ENCODE peak calls at places on chromosomes 2 and 18, in four cellular contexts. One of them, this sample, is unnamed.

GRCh38 chr2:160561551-160562280 is 68.1 kb upstream of the RBMS1 start:
- DNase-seq in A549: peak; percentile 86
- DNase-seq in HepG2: no peak
- DNase-seq in GM12878: no peak
- DNase-seq in this sample: no peak

GRCh38 chr2:205763708-205764501 is 81.6 kb downstream of the NRP2 start:
- DNase-seq in A549: peak; percentile 67
- DNase-seq in HepG2: no peak
- DNase-seq in GM12878: no peak
- DNase-seq in this sample: peak; percentile 69

GRCh38 chr2:37301408-37301807 is 23.2 kb downstream of the PRKD3 start:
- DNase-seq in A549: no peak
- DNase-seq in HepG2: no peak
- DNase-seq in GM12878: no peak
- DNase-seq in this sample: no peak

GRCh38 chr2:222912117-222912516 is 51.3 kb downstream of the ACSL3 start:
- DNase-seq in A549: no peak
- DNase-seq in HepG2: no peak
- DNase-seq in GM12878: peak; percentile 92
- DNase-seq in this sample: no peak

GRCh38 chr2:112494839-112495238 is 12.9 kb downstream of the TTL start:
- DNase-seq in A549: no peak
- DNase-seq in HepG2: no peak
- DNase-seq in GM12878: no peak
- DNase-seq in this sample: no peak

GRCh38 chr2:188326669-188327301 is 35.1 kb downstream of the GULP1 start:
- DNase-seq in A549: peak; percentile 22
- DNase-seq in HepG2: no peak
- DNase-seq in GM12878: no peak
- DNase-seq in this sample: peak; percentile 8

GRCh38 chr2:204860249-204860648 is 315.0 kb downstream of the PARD3B start:
- DNase-seq in A549: no peak
- DNase-seq in HepG2: no peak
- DNase-seq in GM12878: no peak
- DNase-seq in this sample: no peak

GRCh38 chr2:175003875-175004729 is 1.1 kb downstream of the CHN1 start:
- DNase-seq in A549: peak; percentile 47
- DNase-seq in HepG2: no peak
- DNase-seq in GM12878: no peak
- DNase-seq in this sample: no peak

GRCh38 chr2:134120160-134120717 is 133.6 kb upstream of the MGAT5 start:
- DNase-seq in A549: no peak
- DNase-seq in HepG2: no peak
- DNase-seq in GM12878: no peak
- DNase-seq in this sample: peak; percentile 23

GRCh38 chr18:48036641-48037421 is 106.4 kb upstream of the SMAD2 start:
- DNase-seq in A549: no peak
- DNase-seq in HepG2: no peak
- DNase-seq in GM12878: no peak
- DNase-seq in this sample: no peak

GRCh38 chr2:231360401-231360800 is 35.1 kb upstream of the B3GNT7 start:
- DNase-seq in A549: no peak
- DNase-seq in HepG2: no peak
- DNase-seq in GM12878: no peak
- DNase-seq in this sample: no peak

GRCh38 chr18:48820483-48821250 is 130.1 kb downstream of the SMAD7 start:
- DNase-seq in A549: no peak
- DNase-seq in HepG2: no peak
- DNase-seq in GM12878: peak; percentile 93
- DNase-seq in this sample: no peak

GRCh38 chr2:113877651-113878594 is 12.0 kb upstream of the ACTR3 start:
- DNase-seq in A549: peak; percentile 40
- DNase-seq in HepG2: peak; percentile 76
- DNase-seq in GM12878: no peak
- DNase-seq in this sample: no peak

GRCh38 chr18:73245345-73245744 is 377.6 kb upstream of the NETO1 start:
- DNase-seq in A549: no peak
- DNase-seq in HepG2: no peak
- DNase-seq in GM12878: no peak
- DNase-seq in this sample: no peak

GRCh38 chr18:48979944-48980890 is 29.5 kb upstream of the SMAD7 start:
- DNase-seq in A549: no peak
- DNase-seq in HepG2: peak; percentile 78
- DNase-seq in GM12878: no peak
- DNase-seq in this sample: peak; percentile 27

GRCh38 chr2:196453613-196454047 is 185.9 kb upstream of the CCDC150 start:
- DNase-seq in A549: peak; percentile 59
- DNase-seq in HepG2: peak; percentile 52
- DNase-seq in GM12878: peak; percentile 72
- DNase-seq in this sample: peak; percentile 67

GRCh38 chr2:134401081-134401497 is 147.2 kb downstream of the MGAT5 start:
- DNase-seq in A549: no peak
- DNase-seq in HepG2: no peak
- DNase-seq in GM12878: no peak
- DNase-seq in this sample: no peak

GRCh38 chr2:62217980-62218379 is 22.1 kb downstream of the B3GNT2 start:
- DNase-seq in A549: no peak
- DNase-seq in HepG2: no peak
- DNase-seq in GM12878: no peak
- DNase-seq in this sample: no peak

GRCh38 chr2:111626037-111626861 is 257.7 kb downstream of the ANAPC1 start:
- DNase-seq in A549: no peak
- DNase-seq in HepG2: no peak
- DNase-seq in GM12878: no peak
- DNase-seq in this sample: peak; percentile 79

GRCh38 chr2:223526106-223526505 is 76.1 kb downstream of the SCG2 start:
- DNase-seq in A549: peak; percentile 14
- DNase-seq in HepG2: no peak
- DNase-seq in GM12878: no peak
- DNase-seq in this sample: no peak

GRCh38 chr2:24642351-24642750 is 150.8 kb downstream of the PTRHD1 start:
- DNase-seq in A549: no peak
- DNase-seq in HepG2: no peak
- DNase-seq in GM12878: no peak
- DNase-seq in this sample: no peak

GRCh38 chr18:55326134-55326533 is 261.9 kb downstream of the TCF4 start:
- DNase-seq in A549: no peak
- DNase-seq in HepG2: no peak
- DNase-seq in GM12878: no peak
- DNase-seq in this sample: no peak

GRCh38 chr2:218465987-218466633 is 47.2 kb downstream of the VIL1 start:
- DNase-seq in A549: peak; percentile 23
- DNase-seq in HepG2: peak; percentile 34
- DNase-seq in GM12878: no peak
- DNase-seq in this sample: no peak

GRCh38 chr2:15023231-15023630 is 390.7 kb downstream of the LRATD1 start:
- DNase-seq in A549: no peak
- DNase-seq in HepG2: no peak
- DNase-seq in GM12878: no peak
- DNase-seq in this sample: no peak

GRCh38 chr2:18244840-18245239 is 315.6 kb downstream of the RDH14 start:
- DNase-seq in A549: peak; percentile 9
- DNase-seq in HepG2: no peak
- DNase-seq in GM12878: no peak
- DNase-seq in this sample: no peak

GRCh38 chr18:76453057-76453561 is 41.9 kb downstream of the ZNF516 start:
- DNase-seq in A549: no peak
- DNase-seq in HepG2: no peak
- DNase-seq in GM12878: no peak
- DNase-seq in this sample: no peak

GRCh38 chr2:96631804-96632435 is 6.2 kb downstream of the KANSL3 start:
- DNase-seq in A549: peak; percentile 38
- DNase-seq in HepG2: peak; percentile 16
- DNase-seq in GM12878: no peak
- DNase-seq in this sample: no peak

GRCh38 chr18:54388203-54389142 is 30.8 kb downstream of the C18orf54 start:
- DNase-seq in A549: peak; percentile 62
- DNase-seq in HepG2: peak; percentile 80
- DNase-seq in GM12878: peak; percentile 40
- DNase-seq in this sample: peak; percentile 53

GRCh38 chr2:46648141-46648742 is 168.9 kb downstream of the TMEM247 start:
- DNase-seq in A549: peak; percentile 97
- DNase-seq in HepG2: peak; percentile 64
- DNase-seq in GM12878: no peak
- DNase-seq in this sample: no peak

GRCh38 chr2:64145760-64146159 is 1.5 kb upstream of the PELI1 start:
- DNase-seq in A549: no peak
- DNase-seq in HepG2: no peak
- DNase-seq in GM12878: no peak
- DNase-seq in this sample: no peak
- TF ChIP-seq CHD4 in A549: no peak
- TF ChIP-seq CHD4 in HepG2: no peak
- TF ChIP-seq CHD4 in GM12878: no peak
- TF ChIP-seq CHD4 in this sample: no peak

DNA sequence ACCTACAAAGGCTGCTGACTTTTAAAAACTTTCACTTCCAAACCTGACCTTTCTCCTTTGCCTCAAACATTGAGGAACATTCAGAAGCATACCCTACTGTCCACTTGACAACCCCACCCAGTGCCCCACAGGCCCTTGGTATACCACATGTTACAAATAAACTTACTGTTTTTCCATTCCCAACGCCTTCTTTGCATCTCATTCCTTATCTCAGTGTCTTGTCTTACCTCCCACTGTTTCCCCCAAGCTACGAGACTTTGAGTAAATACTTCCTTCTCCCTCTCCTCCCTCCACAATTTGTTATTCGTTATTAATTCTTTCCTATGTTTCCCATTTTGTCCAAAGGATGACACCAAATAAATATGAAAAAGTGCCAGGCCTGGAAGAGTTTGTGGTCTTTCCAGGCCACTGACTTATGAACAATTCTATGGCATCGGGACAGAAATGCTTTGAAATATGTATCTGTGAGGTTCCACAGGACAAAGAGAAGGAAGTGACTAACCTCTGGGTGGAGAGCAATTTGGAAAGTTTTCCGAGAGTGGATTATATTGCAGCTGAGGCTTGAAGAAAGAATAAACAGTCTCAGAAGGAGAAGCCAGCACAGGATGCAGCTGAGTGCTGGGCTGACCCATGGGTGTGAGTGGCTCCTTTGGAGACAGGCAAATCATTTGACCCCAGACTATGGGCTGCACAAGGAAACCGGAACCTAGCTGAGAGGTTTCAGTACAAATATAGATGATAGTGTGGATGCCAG is 409.1 kb downstream of the LPIN1 start:
- DNase-seq in A549: no peak
- DNase-seq in HepG2: no peak
- DNase-seq in GM12878: no peak
- DNase-seq in this sample: no peak
- TF ChIP-seq CHD4 in A549: no peak
- TF ChIP-seq CHD4 in HepG2: no peak
- TF ChIP-seq CHD4 in GM12878: no peak
- TF ChIP-seq CHD4 in this sample: no peak

DNA sequence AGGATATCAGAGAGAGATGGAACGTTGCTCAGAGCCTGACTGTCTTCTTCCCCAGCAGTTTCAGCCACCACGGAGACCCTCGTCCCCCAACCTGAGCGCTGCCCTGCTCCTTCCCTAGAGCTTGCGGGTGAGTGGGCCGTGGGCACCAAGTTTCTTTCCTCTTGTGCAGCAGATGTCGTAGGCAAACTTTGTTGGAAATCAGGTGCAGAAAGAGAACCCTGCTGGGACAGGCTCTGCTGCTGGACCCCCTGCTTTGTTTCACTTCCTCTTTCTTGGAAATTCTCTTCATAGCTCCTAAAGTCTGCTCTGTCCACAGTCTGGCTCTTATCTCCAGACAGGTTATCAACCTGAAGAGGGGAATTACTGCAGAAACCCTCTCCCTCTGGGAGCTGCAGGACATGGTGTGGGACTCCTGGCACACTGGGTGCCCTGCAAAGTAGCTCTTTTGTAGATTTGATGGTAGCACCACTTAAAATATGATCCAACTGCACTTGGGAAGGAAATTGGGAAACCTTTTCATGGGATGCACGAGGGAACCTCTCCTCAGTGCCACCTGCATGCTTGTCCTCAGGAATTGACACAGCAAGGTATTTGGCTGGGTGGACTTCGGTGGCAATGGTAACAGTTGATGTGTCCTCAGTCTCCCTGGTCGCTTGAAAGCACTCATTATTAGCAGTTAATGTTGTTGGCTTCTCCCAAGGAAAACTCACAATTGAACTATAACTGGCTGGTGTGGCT is 92.2 kb downstream of the ALPK2 start:
- DNase-seq in A549: no peak
- DNase-seq in HepG2: no peak
- DNase-seq in GM12878: no peak
- DNase-seq in this sample: no peak
- TF ChIP-seq CHD4 in A549: no peak
- TF ChIP-seq CHD4 in HepG2: no peak
- TF ChIP-seq CHD4 in GM12878: no peak
- TF ChIP-seq CHD4 in this sample: no peak

GRCh38 chr2:40095003-40095402 is 315.9 kb upstream of the THUMPD2 start:
- DNase-seq in A549: peak; percentile 18
- DNase-seq in HepG2: no peak
- DNase-seq in GM12878: no peak
- DNase-seq in this sample: no peak
- TF ChIP-seq CHD4 in A549: no peak
- TF ChIP-seq CHD4 in HepG2: no peak
- TF ChIP-seq CHD4 in GM12878: no peak
- TF ChIP-seq CHD4 in this sample: no peak

This sample was measured in K562.